ENCODE peak calls at places on chromosomes 5 and 9, in six cellular contexts. One of them, this sample, is unnamed.

GRCh38 chr5:86864022-86864421 is 246.3 kb downstream of the COX7C start:
- DNase-seq in osteocyte: no peak
- DNase-seq in tibial artery: no peak
- DNase-seq in osteoblast: no peak
- DNase-seq in psoas muscle: no peak
- DNase-seq in RWPE1: no peak
- DNase-seq in this sample: no peak

GRCh38 chr9:112754578-112754977 is 4.0 kb downstream of the SNX30 start:
- DNase-seq in osteocyte: no peak
- DNase-seq in tibial artery: no peak
- DNase-seq in osteoblast: no peak
- DNase-seq in psoas muscle: no peak
- DNase-seq in RWPE1: peak; percentile 69
- DNase-seq in this sample: no peak

GRCh38 chr9:121529237-121529987 is 29.8 kb upstream of the GGTA1 start:
- DNase-seq in osteocyte: peak; percentile 89
- DNase-seq in tibial artery: peak; percentile 97
- DNase-seq in osteoblast: peak; percentile 97
- DNase-seq in psoas muscle: peak; percentile 95
- DNase-seq in RWPE1: peak; percentile 91
- DNase-seq in this sample: no peak

GRCh38 chr9:128587453-128587852 is 35.1 kb downstream of the SPTAN1 start:
- DNase-seq in osteocyte: no peak
- DNase-seq in tibial artery: no peak
- DNase-seq in osteoblast: no peak
- DNase-seq in psoas muscle: no peak
- DNase-seq in RWPE1: no peak
- DNase-seq in this sample: no peak

GRCh38 chr9:133403766-133404439 is 13.9 kb downstream of the REXO4 start:
- DNase-seq in osteocyte: no peak
- DNase-seq in tibial artery: no peak
- DNase-seq in osteoblast: peak; percentile 57
- DNase-seq in psoas muscle: no peak
- DNase-seq in RWPE1: peak; percentile 75
- DNase-seq in this sample: no peak

GRCh38 chr5:65916636-65917035 is 9.7 kb upstream of the ERBIN start:
- DNase-seq in osteocyte: no peak
- DNase-seq in tibial artery: no peak
- DNase-seq in osteoblast: no peak
- DNase-seq in psoas muscle: no peak
- DNase-seq in RWPE1: no peak
- DNase-seq in this sample: no peak

GRCh38 chr5:177500685-177501522 is 3.5 kb upstream of the PDLIM7 start:
- DNase-seq in osteocyte: peak; percentile 95
- DNase-seq in tibial artery: peak; percentile 90
- DNase-seq in osteoblast: peak; percentile 99
- DNase-seq in psoas muscle: peak; percentile 92
- DNase-seq in RWPE1: peak; percentile 78
- DNase-seq in this sample: no peak

GRCh38 chr9:89470239-89470638 is 27.7 kb downstream of the SEMA4D start:
- DNase-seq in osteocyte: no peak
- DNase-seq in tibial artery: no peak
- DNase-seq in osteoblast: no peak
- DNase-seq in psoas muscle: no peak
- DNase-seq in RWPE1: no peak
- DNase-seq in this sample: no peak

GRCh38 chr5:111953351-111954127 is 196.5 kb upstream of the NREP start:
- DNase-seq in osteocyte: no peak
- DNase-seq in tibial artery: no peak
- DNase-seq in osteoblast: no peak
- DNase-seq in psoas muscle: no peak
- DNase-seq in RWPE1: no peak
- DNase-seq in this sample: no peak

GRCh38 chr5:31921852-31922305 is 252.2 kb downstream of the GOLPH3 start:
- DNase-seq in osteocyte: no peak
- DNase-seq in tibial artery: no peak
- DNase-seq in osteoblast: no peak
- DNase-seq in psoas muscle: no peak
- DNase-seq in RWPE1: peak; percentile 83
- DNase-seq in this sample: no peak

GRCh38 chr5:14672508-14673394 is 8.2 kb downstream of the OTULIN start:
- DNase-seq in osteocyte: no peak
- DNase-seq in tibial artery: no peak
- DNase-seq in osteoblast: peak; percentile 51
- DNase-seq in psoas muscle: no peak
- DNase-seq in RWPE1: no peak
- DNase-seq in this sample: no peak

GRCh38 chr5:137122558-137122957 is 376.6 kb downstream of the SPOCK1 start:
- DNase-seq in osteocyte: no peak
- DNase-seq in tibial artery: no peak
- DNase-seq in osteoblast: no peak
- DNase-seq in psoas muscle: no peak
- DNase-seq in RWPE1: no peak
- DNase-seq in this sample: no peak

GRCh38 chr9:115333671-115334070 is 215.7 kb upstream of the TNC start:
- DNase-seq in osteocyte: no peak
- DNase-seq in tibial artery: no peak
- DNase-seq in osteoblast: no peak
- DNase-seq in psoas muscle: no peak
- DNase-seq in RWPE1: peak; percentile 14
- DNase-seq in this sample: no peak

GRCh38 chr9:73264636-73265035 is 113.0 kb downstream of the ANXA1 start:
- DNase-seq in osteocyte: no peak
- DNase-seq in tibial artery: no peak
- DNase-seq in osteoblast: no peak
- DNase-seq in psoas muscle: no peak
- DNase-seq in RWPE1: no peak
- DNase-seq in this sample: no peak

GRCh38 chr5:86684222-86684621 is 66.5 kb downstream of the COX7C start:
- DNase-seq in osteocyte: no peak
- DNase-seq in tibial artery: no peak
- DNase-seq in osteoblast: no peak
- DNase-seq in psoas muscle: no peak
- DNase-seq in RWPE1: no peak
- DNase-seq in this sample: no peak

GRCh38 chr9:37994639-37995347 is 74.2 kb downstream of the SHB start:
- DNase-seq in osteocyte: no peak
- DNase-seq in tibial artery: peak; percentile 80
- DNase-seq in osteoblast: peak; percentile 93
- DNase-seq in psoas muscle: peak; percentile 86
- DNase-seq in RWPE1: peak; percentile 70
- DNase-seq in this sample: no peak

GRCh38 chr9:18502546-18502945 is 28.6 kb downstream of the ADAMTSL1 start:
- DNase-seq in osteocyte: no peak
- DNase-seq in tibial artery: no peak
- DNase-seq in osteoblast: no peak
- DNase-seq in psoas muscle: no peak
- DNase-seq in RWPE1: no peak
- DNase-seq in this sample: no peak

GRCh38 chr5:150085191-150085912 is 1.0 kb downstream of the CSF1R start:
- DNase-seq in osteocyte: peak; percentile 60
- DNase-seq in tibial artery: no peak
- DNase-seq in osteoblast: no peak
- DNase-seq in psoas muscle: no peak
- DNase-seq in RWPE1: no peak
- DNase-seq in this sample: no peak
- TF ChIP-seq CTCF in osteocyte: no peak
- TF ChIP-seq CTCF in tibial artery: no peak
- TF ChIP-seq CTCF in osteoblast: no peak
- TF ChIP-seq CTCF in psoas muscle: no peak
- TF ChIP-seq CTCF in RWPE1: no peak
- TF ChIP-seq CTCF in this sample: no peak

GRCh38 chr5:98275980-98276379 is 497.5 kb upstream of the RGMB start:
- DNase-seq in osteocyte: no peak
- DNase-seq in tibial artery: no peak
- DNase-seq in osteoblast: no peak
- DNase-seq in psoas muscle: no peak
- DNase-seq in RWPE1: no peak
- DNase-seq in this sample: no peak
- TF ChIP-seq CTCF in osteocyte: no peak
- TF ChIP-seq CTCF in tibial artery: no peak
- TF ChIP-seq CTCF in osteoblast: no peak
- TF ChIP-seq CTCF in psoas muscle: no peak
- TF ChIP-seq CTCF in RWPE1: no peak
- TF ChIP-seq CTCF in this sample: peak; percentile 54

GRCh38 chr5:163565931-163566608 is 60.7 kb downstream of the MAT2B start:
- DNase-seq in osteocyte: no peak
- DNase-seq in tibial artery: no peak
- DNase-seq in osteoblast: no peak
- DNase-seq in psoas muscle: no peak
- DNase-seq in RWPE1: peak; percentile 22
- DNase-seq in this sample: no peak

GRCh38 chr5:163571755-163572154 is 66.3 kb downstream of the MAT2B start:
- DNase-seq in osteocyte: no peak
- DNase-seq in tibial artery: no peak
- DNase-seq in osteoblast: no peak
- DNase-seq in psoas muscle: no peak
- DNase-seq in RWPE1: peak; percentile 75
- DNase-seq in this sample: no peak

GRCh38 chr5:163567811-163568210 is 62.4 kb downstream of the MAT2B start:
- DNase-seq in osteocyte: no peak
- DNase-seq in tibial artery: no peak
- DNase-seq in osteoblast: no peak
- DNase-seq in psoas muscle: no peak
- DNase-seq in RWPE1: no peak
- DNase-seq in this sample: no peak

GRCh38 chr5:163566678-163567077 is 61.3 kb downstream of the MAT2B start:
- DNase-seq in osteocyte: no peak
- DNase-seq in tibial artery: no peak
- DNase-seq in osteoblast: no peak
- DNase-seq in psoas muscle: no peak
- DNase-seq in RWPE1: no peak
- DNase-seq in this sample: no peak

DNA sequence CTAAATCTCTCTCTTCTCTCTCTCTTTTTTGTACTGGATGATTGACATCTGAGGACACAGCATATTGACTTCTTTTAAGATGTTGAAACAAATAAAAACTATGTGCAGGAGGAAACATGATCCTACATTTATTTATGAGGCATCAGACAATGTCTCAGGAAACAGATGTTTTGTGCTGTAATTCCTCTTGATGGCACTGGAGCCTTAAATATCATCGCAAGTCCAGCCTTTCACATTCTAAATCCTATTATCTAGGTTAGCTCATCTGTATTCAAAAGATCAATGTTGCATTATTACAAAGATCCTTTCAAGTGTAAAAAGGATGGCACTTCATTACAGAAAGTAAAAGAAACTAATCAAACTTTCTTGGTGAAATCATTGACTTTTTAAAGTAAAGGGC is 63.9 kb downstream of the MAT2B start:
- DNase-seq in osteocyte: no peak
- DNase-seq in tibial artery: no peak
- DNase-seq in osteoblast: no peak
- DNase-seq in psoas muscle: no peak
- DNase-seq in RWPE1: peak; percentile 18
- DNase-seq in this sample: no peak
- TF ChIP-seq CTCF in osteocyte: no peak
- TF ChIP-seq CTCF in tibial artery: no peak
- TF ChIP-seq CTCF in osteoblast: peak; percentile 44
- TF ChIP-seq CTCF in psoas muscle: no peak
- TF ChIP-seq CTCF in RWPE1: peak; percentile 64
- TF ChIP-seq CTCF in this sample: peak; percentile 25

GRCh38 chr5:135880801-135881200 is 14.8 kb downstream of the IL9 start:
- DNase-seq in osteocyte: no peak
- DNase-seq in tibial artery: no peak
- DNase-seq in osteoblast: peak; percentile 68
- DNase-seq in psoas muscle: no peak
- DNase-seq in RWPE1: peak; percentile 31
- DNase-seq in this sample: no peak

GRCh38 chr5:135879591-135879990 is 16.1 kb downstream of the IL9 start:
- DNase-seq in osteocyte: no peak
- DNase-seq in tibial artery: no peak
- DNase-seq in osteoblast: peak; percentile 76
- DNase-seq in psoas muscle: no peak
- DNase-seq in RWPE1: no peak
- DNase-seq in this sample: no peak

GRCh38 chr5:135881244-135881643 is 14.4 kb downstream of the IL9 start:
- DNase-seq in osteocyte: no peak
- DNase-seq in tibial artery: no peak
- DNase-seq in osteoblast: peak; percentile 66
- DNase-seq in psoas muscle: no peak
- DNase-seq in RWPE1: no peak
- DNase-seq in this sample: no peak

GRCh38 chr5:135878156-135878620 is 17.5 kb downstream of the IL9 start:
- DNase-seq in osteocyte: no peak
- DNase-seq in tibial artery: no peak
- DNase-seq in osteoblast: peak; percentile 81
- DNase-seq in psoas muscle: peak; percentile 47
- DNase-seq in RWPE1: no peak
- DNase-seq in this sample: no peak

DNA sequence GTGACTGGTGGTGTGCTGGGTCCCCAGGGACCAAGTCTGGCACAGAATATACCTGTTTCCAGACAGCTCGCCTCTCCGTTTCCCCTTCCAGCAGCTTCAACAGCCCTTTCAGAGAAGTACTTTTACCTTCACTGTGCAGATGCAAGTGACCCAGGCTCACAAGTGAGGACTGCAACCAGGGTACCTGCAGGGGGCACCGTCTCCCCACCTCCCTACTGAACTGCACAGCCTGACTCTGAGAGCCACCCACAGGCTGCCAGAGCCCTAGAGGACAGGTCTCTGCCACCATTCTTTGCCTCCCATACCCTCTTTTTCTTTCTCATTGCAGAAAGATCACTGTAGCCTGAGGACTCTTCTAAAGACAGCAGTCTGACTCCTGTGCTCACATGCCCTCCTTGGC is 15.4 kb downstream of the IL9 start:
- DNase-seq in osteocyte: no peak
- DNase-seq in tibial artery: no peak
- DNase-seq in osteoblast: peak; percentile 73
- DNase-seq in psoas muscle: no peak
- DNase-seq in RWPE1: no peak
- DNase-seq in this sample: no peak
- TF ChIP-seq CTCF in osteocyte: no peak
- TF ChIP-seq CTCF in tibial artery: no peak
- TF ChIP-seq CTCF in osteoblast: peak; percentile 28
- TF ChIP-seq CTCF in psoas muscle: no peak
- TF ChIP-seq CTCF in RWPE1: no peak
- TF ChIP-seq CTCF in this sample: peak; percentile 42

This sample was measured in chondrocyte.